ENCODE peak calls at places on chromosomes 12 and 14, in five cellular contexts. T, U, R, N and Q are unnamed samples.

GRCh38 chr12:95955549-95956159 is 12.5 kb downstream of the AMDHD1 start:
- DNase-seq in R (no peak), N (no peak), U (no peak), T (no peak), Q (no peak)

GRCh38 chr12:3559601-3560294 is 68.7 kb downstream of the PRMT8 start:
- DNase-seq in U (no peak), N (no peak), T (no peak), R (no peak), Q (no peak)

GRCh38 chr12:4518106-4518728 is 20.5 kb upstream of the RAD51AP1 start:
- DNase-seq in R (no peak), U (peak), T (no peak), N (no peak), Q (no peak)

GRCh38 chr12:93080452-93080851 is 151.4 kb upstream of the EEA1 start:
- DNase-seq in R (no peak), N (no peak), U (no peak), T (no peak), Q (no peak)

GRCh38 chr12:53252349-53252916 is 15.7 kb upstream of the ESPL1 start:
- DNase-seq in U (no peak), R (peak), N (no peak), T (no peak), Q (peak)

GRCh38 chr14:61894452-61895077 is 132.3 kb downstream of the SNAPC1 start:
- DNase-seq in T (peak), R (peak), N (peak), U (peak), Q (peak)

GRCh38 chr14:78758333-78758732 is 588.2 kb downstream of the NRXN3 start:
- DNase-seq in T (no peak), N (no peak), R (no peak), U (peak), Q (peak)

GRCh38 chr14:78983126-78983525 is 813.0 kb downstream of the NRXN3 start:
- DNase-seq in R (no peak), U (no peak), N (no peak), T (no peak), Q (no peak)

GRCh38 chr14:76968621-76969063 is 59.9 kb downstream of the IRF2BPL start:
- DNase-seq in N (no peak), U (peak), T (no peak), R (no peak), Q (no peak)

GRCh38 chr14:90520326-90520725 is 123.5 kb downstream of the CALM1 start:
- DNase-seq in N (no peak), R (no peak), U (no peak), T (no peak), Q (no peak)

GRCh38 chr14:24224618-24225071 is 7.5 kb downstream of the NEDD8 start:
- DNase-seq in T (no peak), R (no peak), U (peak), N (no peak), Q (no peak)

GRCh38 chr12:7832059-7832696 is 40.5 kb downstream of the SLC2A14 start:
- DNase-seq in U (peak), N (no peak), T (no peak), R (no peak), Q (peak)

GRCh38 chr14:54882521-54882920 is 20.1 kb downstream of the GCH1 start:
- DNase-seq in R (no peak), N (no peak), U (no peak), T (no peak), Q (no peak)
- H3K4me3 ChIP-seq in R (no peak), N (no peak), U (no peak), T (no peak), Q (no peak)

GRCh38 chr12:10664499-10664898 is 9.4 kb downstream of the STYK1 start:
- DNase-seq in U (no peak), N (no peak), T (no peak), R (no peak), Q (peak)

GRCh38 chr12:10669533-10669932 is 4.3 kb downstream of the STYK1 start:
- DNase-seq in R (no peak), N (no peak), T (no peak), U (no peak), Q (no peak)

GRCh38 chr12:10672231-10672868 is 1.5 kb downstream of the STYK1 start:
- DNase-seq in N (peak), U (no peak), T (no peak), R (no peak), Q (peak)

GRCh38 chr12:10667581-10667980 is 6.3 kb downstream of the STYK1 start:
- DNase-seq in T (no peak), N (no peak), U (no peak), R (no peak), Q (no peak)

GRCh38 chr12:10668526-10668925 is 5.3 kb downstream of the STYK1 start:
- DNase-seq in N (no peak), U (no peak), T (no peak), R (no peak), Q (peak)
- H3K4me3 ChIP-seq in N (no peak), U (no peak), T (no peak), R (no peak), Q (no peak)

DNA sequence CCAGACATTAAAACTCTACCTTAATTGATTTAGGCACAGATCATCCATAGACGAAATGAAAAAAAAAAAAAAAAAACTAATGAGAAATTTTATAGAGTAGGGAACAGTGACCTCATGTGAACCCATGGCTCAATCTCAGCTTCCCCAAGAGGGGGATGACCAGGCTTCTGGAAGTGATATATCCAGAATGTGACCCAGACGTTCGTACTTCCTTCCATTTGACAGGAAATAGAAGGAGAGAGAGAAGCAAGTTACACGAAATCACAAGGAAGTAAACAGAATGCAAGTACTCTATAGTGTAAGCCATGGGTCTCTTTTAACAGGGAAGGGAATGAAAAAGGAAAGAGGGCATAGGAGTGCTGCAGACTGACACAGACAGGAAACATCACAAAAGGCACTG is 10.1 kb downstream of the FOXN3 start:
- DNase-seq in U (no peak), T (no peak), N (no peak), R (no peak), Q (no peak)
- H3K4me3 ChIP-seq in U (no peak), T (no peak), N (no peak), R (no peak), Q (no peak)

GRCh38 chr14:105414456-105415371 is 4.9 kb upstream of the MTA1 start:
- DNase-seq in T (no peak), R (peak), U (peak), N (peak), Q (peak)

GRCh38 chr14:105413542-105413886 is 6.1 kb upstream of the MTA1 start:
- DNase-seq in R (no peak), U (no peak), N (no peak), T (no peak), Q (no peak)

GRCh38 chr14:105418269-105419054 is 1.2 kb upstream of the MTA1 start:
- DNase-seq in U (no peak), R (no peak), T (no peak), N (no peak), Q (no peak)

GRCh38 chr14:105416671-105417070 is 3.0 kb upstream of the MTA1 start:
- DNase-seq in R (no peak), T (no peak), N (no peak), U (no peak), Q (no peak)

GRCh38 chr14:105415481-105416428 is 3.9 kb upstream of the MTA1 start:
- DNase-seq in N (no peak), T (no peak), U (no peak), R (no peak), Q (no peak)
- H3K4me3 ChIP-seq in N (no peak), T (peak), U (peak), R (peak), Q (no peak)